ENCODE peak calls at places on chromosomes 13 and 19, in seven cellular contexts. U, O, F, N, Q, W and T are unnamed samples.

GRCh38 chr19:14116525-14116917 is 1.0 kb downstream of the PRKACA start:
- DNase-seq in N (no peak), W (no peak), O (no peak), Q (no peak), U (no peak), F (no peak), T (no peak)

GRCh38 chr13:50686547-50686946 is 156.9 kb downstream of the DLEU7 start:
- DNase-seq in U (no peak), F (no peak), N (no peak), Q (no peak), O (no peak), W (no peak), T (no peak)

GRCh38 chr13:35780613-35781012 is 304.1 kb upstream of the MAB21L1 start:
- DNase-seq in U (no peak), N (no peak), Q (no peak), F (no peak), W (no peak), O (no peak), T (no peak)

GRCh38 chr13:110507678-110508381 is 53.7 kb downstream of the RAB20 start:
- DNase-seq in F (no peak), W (no peak), U (peak; percentile 91), O (peak; percentile 14), N (peak; percentile 92), Q (peak; percentile 92), T (peak; percentile 38)

GRCh38 chr13:31334547-31334946 is 134.8 kb downstream of the B3GLCT start:
- DNase-seq in Q (no peak), W (no peak), N (no peak), U (no peak), F (no peak), O (no peak), T (no peak)

GRCh38 chr19:16247353-16248182 is 49.9 kb downstream of the AP1M1 start:
- DNase-seq in N (peak; percentile 93), Q (peak; percentile 92), F (peak; percentile 93), W (peak; percentile 93), U (peak; percentile 89), O (peak; percentile 89), T (peak; percentile 89)

GRCh38 chr19:33811736-33812387 is 15.2 kb downstream of the KCTD15 start:
- DNase-seq in N (peak; percentile 22), F (peak; percentile 30), Q (peak; percentile 15), O (no peak), W (no peak), U (no peak), T (no peak)

GRCh38 chr13:76854894-76855293 is 31.3 kb downstream of the KCTD12 start:
- DNase-seq in W (no peak), N (no peak), F (no peak), O (peak; percentile 33), Q (no peak), U (no peak), T (no peak)

GRCh38 chr19:2266183-2266993 is 10.2 kb upstream of the JSRP1 start:
- DNase-seq in O (no peak), F (peak; percentile 46), U (peak; percentile 93), N (peak; percentile 94), W (peak; percentile 82), Q (peak; percentile 89), T (no peak)

GRCh38 chr13:68319384-68319783 is 1089.2 kb upstream of the PCDH9 start:
- DNase-seq in W (no peak), Q (no peak), U (no peak), N (no peak), F (no peak), O (no peak), T (no peak)

GRCh38 chr13:51223284-51224270 is 1.4 kb downstream of the FAM124A start:
- DNase-seq in U (no peak), W (no peak), N (no peak), F (no peak), O (no peak), Q (no peak), T (no peak)

GRCh38 chr13:61276401-61276800 is 139.2 kb downstream of the PCDH20 start:
- DNase-seq in F (no peak), W (no peak), Q (no peak), O (no peak), N (no peak), U (no peak), T (no peak)

GRCh38 chr19:401836-402535 is 7.0 kb downstream of the C2CD4C start:
- DNase-seq in Q (no peak), N (peak; percentile 51), O (no peak), U (no peak), F (peak; percentile 77), W (peak; percentile 25), T (no peak)

GRCh38 chr19:32330149-32330548 is 15.3 kb upstream of the ZNF507 start:
- DNase-seq in N (no peak), Q (no peak), U (no peak), O (no peak), W (no peak), F (no peak), T (no peak)

GRCh38 chr19:42831221-42832019 is 48.1 kb downstream of the PSG1 start:
- DNase-seq in U (no peak), Q (no peak), O (peak; percentile 40), W (no peak), F (no peak), N (no peak), T (no peak)

GRCh38 chr13:77267362-77267761 is 59.5 kb downstream of the MYCBP2 start:
- DNase-seq in N (no peak), O (no peak), Q (no peak), U (no peak), W (no peak), F (no peak), T (no peak)

GRCh38 chr19:29524201-29524911 is 1.4 kb upstream of the VSTM2B start:
- DNase-seq in W (no peak), N (peak; percentile 25), F (no peak), Q (no peak), O (no peak), U (no peak), T (no peak)

GRCh38 chr13:51804295-51805172 is 571 bp upstream of the DHRS12 start:
- DNase-seq in F (peak; percentile 47), O (no peak), U (peak; percentile 42), Q (no peak), W (no peak), N (no peak), T (peak; percentile 32)

GRCh38 chr13:46858163-46858562 is 38.7 kb downstream of the HTR2A start:
- DNase-seq in N (no peak), U (no peak), Q (no peak), F (no peak), O (no peak), W (no peak), T (no peak)

GRCh38 chr13:100751826-100752225 is 77.2 kb upstream of the TMTC4 start:
- DNase-seq in W (no peak), U (no peak), Q (no peak), O (no peak), N (no peak), F (peak; percentile 61), T (no peak)
- TF ChIP-seq CTCF in W (no peak), U (no peak), Q (no peak), O (no peak), N (no peak), F (no peak), T (no peak)

GRCh38 chr19:3345850-3346460 is 20.4 kb upstream of the NFIC start:
- DNase-seq in F (no peak), N (no peak), Q (no peak), O (no peak), W (no peak), U (no peak), T (no peak)
- H3K27ac ChIP-seq in F (no peak overlapping the region), N (peak overlapping the region; percentile 32), Q (peak overlapping the region; percentile 96), O (peak overlapping the region; percentile 100), W (peak overlapping the region; percentile 88), U (peak overlapping the region; percentile 97), T (peak overlapping the region; percentile 66)

GRCh38 chr13:58991826-58992477 is 1171.8 kb downstream of the DIAPH3 start:
- DNase-seq in Q (no peak), F (no peak), W (no peak), O (peak; percentile 5), N (no peak), U (peak; percentile 31), T (no peak)

GRCh38 chr13:58994077-58994476 is 1169.7 kb downstream of the DIAPH3 start:
- DNase-seq in F (peak; percentile 7), W (no peak), O (no peak), U (no peak), N (no peak), Q (no peak), T (no peak)

GRCh38 chr13:58999851-59000250 is 1163.9 kb downstream of the DIAPH3 start:
- DNase-seq in F (no peak), O (no peak), U (no peak), W (no peak), Q (no peak), N (no peak), T (no peak)

GRCh38 chr13:58992478-58993042 is 1171.2 kb downstream of the DIAPH3 start:
- DNase-seq in W (no peak), F (no peak), O (no peak), Q (no peak), N (no peak), U (no peak), T (no peak)

DNA sequence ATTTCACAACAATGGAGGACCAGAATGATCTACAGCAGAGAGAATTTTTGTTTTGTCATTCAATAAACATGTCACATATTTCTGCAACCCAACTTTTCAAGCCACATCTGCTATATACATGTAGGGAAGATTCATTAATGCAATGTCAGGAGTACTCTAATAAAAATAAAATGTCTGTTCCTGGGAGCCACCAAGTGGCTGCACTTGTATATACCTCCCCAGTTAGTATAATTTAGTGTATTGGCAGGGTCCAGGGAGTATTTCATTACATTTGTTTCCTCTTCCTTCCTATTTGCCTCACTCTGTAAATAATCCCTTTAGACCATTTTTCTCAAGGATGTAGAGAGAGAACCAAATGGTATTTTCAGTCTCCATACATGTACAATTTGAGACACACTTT is 1169.0 kb downstream of the DIAPH3 start:
- DNase-seq in U (no peak), W (no peak), Q (no peak), O (no peak), F (no peak), N (no peak), T (no peak)
- TF ChIP-seq CTCF in U (no peak), W (no peak), Q (no peak), O (no peak), F (peak; percentile 18), N (no peak), T (peak; percentile 13)

GRCh38 chr13:43061496-43062280 is 38.3 kb downstream of the DNAJC15 start:
- DNase-seq in O (no peak), F (no peak), N (no peak), W (no peak), Q (no peak), U (no peak), T (no peak)

GRCh38 chr13:43057653-43058317 is 34.4 kb downstream of the DNAJC15 start:
- DNase-seq in N (no peak), F (no peak), U (no peak), Q (no peak), O (no peak), W (no peak), T (no peak)

GRCh38 chr13:43054803-43055802 is 31.7 kb downstream of the DNAJC15 start:
- DNase-seq in O (no peak), F (no peak), N (no peak), W (peak; percentile 66), Q (no peak), U (no peak), T (peak; percentile 76)

GRCh38 chr13:43058318-43058674 is 34.9 kb downstream of the DNAJC15 start:
- DNase-seq in N (peak; percentile 79), Q (no peak), W (no peak), U (no peak), O (peak; percentile 83), F (no peak), T (peak; percentile 39)

DNA sequence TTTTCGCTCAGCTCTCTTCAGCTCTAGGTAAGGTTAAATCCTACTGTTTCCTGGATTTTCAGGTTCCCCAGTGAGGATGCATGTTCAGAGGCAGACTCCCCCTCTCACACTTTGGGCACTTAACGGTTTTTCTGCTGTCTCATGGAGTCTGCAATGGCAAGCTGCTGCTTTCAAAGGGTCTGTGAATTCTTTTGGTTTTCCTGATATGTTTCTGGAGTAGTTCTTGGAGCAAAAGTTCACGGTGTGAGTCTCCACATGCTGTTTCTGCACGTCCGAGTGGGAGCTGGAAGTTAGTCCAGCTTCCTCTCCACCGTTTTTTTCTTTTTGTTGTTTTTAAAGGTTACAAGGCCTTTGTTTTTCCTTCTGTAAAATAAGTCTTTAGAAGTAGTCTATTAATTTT is 35.5 kb downstream of the DNAJC15 start:
- DNase-seq in F (no peak), N (no peak), U (no peak), O (no peak), Q (no peak), W (no peak), T (no peak)
- H3K27ac ChIP-seq in F (no peak overlapping the region), N (no peak overlapping the region), U (no peak overlapping the region), O (peak overlapping the region; percentile 60), Q (no peak overlapping the region), W (no peak overlapping the region), T (peak overlapping the region; percentile 87)